ENCODE peak calls at places on chromosome 17, in nine cellular contexts. One of them, this sample, is unnamed.

GRCh38 chr17:74737299-74738050 is 419 bp downstream of the RAB37 start:
- DNase-seq in tibial artery: no peak
- DNase-seq in breast epithelium: no peak
- DNase-seq in prostate gland: no peak
- DNase-seq in kidney: no peak
- DNase-seq in IMR-90: no peak
- DNase-seq in fibroblast of lung: no peak
- DNase-seq in aorta: peak; percentile 58
- DNase-seq in CD8-positive, alpha-beta T cell: peak; percentile 75
- DNase-seq in this sample: peak; percentile 55

GRCh38 chr17:65195716-65196115 is 58.5 kb downstream of the RGS9 start:
- DNase-seq in tibial artery: no peak
- DNase-seq in breast epithelium: no peak
- DNase-seq in prostate gland: no peak
- DNase-seq in kidney: no peak
- DNase-seq in IMR-90: no peak
- DNase-seq in fibroblast of lung: no peak
- DNase-seq in aorta: no peak
- DNase-seq in CD8-positive, alpha-beta T cell: no peak
- DNase-seq in this sample: no peak

GRCh38 chr17:77451271-77451893 is 310.6 kb downstream of the SEC14L1 start:
- DNase-seq in tibial artery: no peak
- DNase-seq in breast epithelium: peak; percentile 75
- DNase-seq in prostate gland: peak; percentile 66
- DNase-seq in kidney: peak; percentile 90
- DNase-seq in IMR-90: peak; percentile 69
- DNase-seq in fibroblast of lung: peak; percentile 71
- DNase-seq in aorta: peak; percentile 76
- DNase-seq in CD8-positive, alpha-beta T cell: peak; percentile 84
- DNase-seq in this sample: peak; percentile 92

GRCh38 chr17:67105213-67105612 is 60.9 kb downstream of the CACNG1 start:
- DNase-seq in tibial artery: no peak
- DNase-seq in breast epithelium: no peak
- DNase-seq in prostate gland: no peak
- DNase-seq in kidney: no peak
- DNase-seq in IMR-90: peak; percentile 76
- DNase-seq in fibroblast of lung: peak; percentile 66
- DNase-seq in aorta: no peak
- DNase-seq in CD8-positive, alpha-beta T cell: no peak
- DNase-seq in this sample: peak; percentile 80

GRCh38 chr17:80494547-80494946 is 18.1 kb upstream of the NPTX1 start:
- DNase-seq in tibial artery: no peak
- DNase-seq in breast epithelium: no peak
- DNase-seq in prostate gland: no peak
- DNase-seq in kidney: no peak
- DNase-seq in IMR-90: no peak
- DNase-seq in fibroblast of lung: no peak
- DNase-seq in aorta: no peak
- DNase-seq in CD8-positive, alpha-beta T cell: no peak
- DNase-seq in this sample: no peak

GRCh38 chr17:60730273-60730672 is 52.6 kb downstream of the BCAS3 start:
- DNase-seq in tibial artery: no peak
- DNase-seq in breast epithelium: no peak
- DNase-seq in prostate gland: no peak
- DNase-seq in kidney: no peak
- DNase-seq in IMR-90: no peak
- DNase-seq in fibroblast of lung: no peak
- DNase-seq in aorta: no peak
- DNase-seq in CD8-positive, alpha-beta T cell: no peak
- DNase-seq in this sample: no peak

GRCh38 chr17:31197991-31198390 is 99.0 kb downstream of the OMG start:
- DNase-seq in tibial artery: no peak
- DNase-seq in breast epithelium: no peak
- DNase-seq in prostate gland: no peak
- DNase-seq in kidney: no peak
- DNase-seq in IMR-90: peak; percentile 43
- DNase-seq in fibroblast of lung: peak; percentile 29
- DNase-seq in aorta: no peak
- DNase-seq in CD8-positive, alpha-beta T cell: no peak
- DNase-seq in this sample: no peak

GRCh38 chr17:12097326-12097725 is 76.6 kb downstream of the MAP2K4 start:
- DNase-seq in tibial artery: no peak
- DNase-seq in breast epithelium: no peak
- DNase-seq in prostate gland: no peak
- DNase-seq in kidney: no peak
- DNase-seq in IMR-90: no peak
- DNase-seq in fibroblast of lung: no peak
- DNase-seq in aorta: no peak
- DNase-seq in CD8-positive, alpha-beta T cell: no peak
- DNase-seq in this sample: peak; percentile 73

GRCh38 chr17:67132366-67132765 is 88.0 kb downstream of the CACNG1 start:
- DNase-seq in tibial artery: no peak
- DNase-seq in breast epithelium: no peak
- DNase-seq in prostate gland: no peak
- DNase-seq in kidney: no peak
- DNase-seq in IMR-90: no peak
- DNase-seq in fibroblast of lung: no peak
- DNase-seq in aorta: no peak
- DNase-seq in CD8-positive, alpha-beta T cell: no peak
- DNase-seq in this sample: no peak

GRCh38 chr17:60327122-60327869 is 64.6 kb downstream of the USP32 start:
- DNase-seq in tibial artery: no peak
- DNase-seq in breast epithelium: no peak
- DNase-seq in prostate gland: no peak
- DNase-seq in kidney: no peak
- DNase-seq in IMR-90: no peak
- DNase-seq in fibroblast of lung: no peak
- DNase-seq in aorta: no peak
- DNase-seq in CD8-positive, alpha-beta T cell: no peak
- DNase-seq in this sample: no peak

GRCh38 chr17:80732268-80732667 is 187.6 kb downstream of the RPTOR start:
- DNase-seq in tibial artery: no peak
- DNase-seq in breast epithelium: no peak
- DNase-seq in prostate gland: no peak
- DNase-seq in kidney: no peak
- DNase-seq in IMR-90: peak; percentile 74
- DNase-seq in fibroblast of lung: peak; percentile 62
- DNase-seq in aorta: no peak
- DNase-seq in CD8-positive, alpha-beta T cell: no peak
- DNase-seq in this sample: no peak

GRCh38 chr17:15659663-15660062 is 24.4 kb downstream of the TRIM16 start:
- DNase-seq in tibial artery: no peak
- DNase-seq in breast epithelium: no peak
- DNase-seq in prostate gland: no peak
- DNase-seq in kidney: peak; percentile 83
- DNase-seq in IMR-90: no peak
- DNase-seq in fibroblast of lung: no peak
- DNase-seq in aorta: no peak
- DNase-seq in CD8-positive, alpha-beta T cell: no peak
- DNase-seq in this sample: peak; percentile 40

GRCh38 chr17:6355196-6355595 is 79.7 kb downstream of the AIPL1 start:
- DNase-seq in tibial artery: no peak
- DNase-seq in breast epithelium: no peak
- DNase-seq in prostate gland: no peak
- DNase-seq in kidney: no peak
- DNase-seq in IMR-90: no peak
- DNase-seq in fibroblast of lung: no peak
- DNase-seq in aorta: no peak
- DNase-seq in CD8-positive, alpha-beta T cell: no peak
- DNase-seq in this sample: no peak

GRCh38 chr17:82098939-82099765 is 1.1 kb upstream of the FASN start:
- DNase-seq in tibial artery: no peak
- DNase-seq in breast epithelium: no peak
- DNase-seq in prostate gland: no peak
- DNase-seq in kidney: no peak
- DNase-seq in IMR-90: no peak
- DNase-seq in fibroblast of lung: no peak
- DNase-seq in aorta: no peak
- DNase-seq in CD8-positive, alpha-beta T cell: peak; percentile 53
- DNase-seq in this sample: no peak

DNA sequence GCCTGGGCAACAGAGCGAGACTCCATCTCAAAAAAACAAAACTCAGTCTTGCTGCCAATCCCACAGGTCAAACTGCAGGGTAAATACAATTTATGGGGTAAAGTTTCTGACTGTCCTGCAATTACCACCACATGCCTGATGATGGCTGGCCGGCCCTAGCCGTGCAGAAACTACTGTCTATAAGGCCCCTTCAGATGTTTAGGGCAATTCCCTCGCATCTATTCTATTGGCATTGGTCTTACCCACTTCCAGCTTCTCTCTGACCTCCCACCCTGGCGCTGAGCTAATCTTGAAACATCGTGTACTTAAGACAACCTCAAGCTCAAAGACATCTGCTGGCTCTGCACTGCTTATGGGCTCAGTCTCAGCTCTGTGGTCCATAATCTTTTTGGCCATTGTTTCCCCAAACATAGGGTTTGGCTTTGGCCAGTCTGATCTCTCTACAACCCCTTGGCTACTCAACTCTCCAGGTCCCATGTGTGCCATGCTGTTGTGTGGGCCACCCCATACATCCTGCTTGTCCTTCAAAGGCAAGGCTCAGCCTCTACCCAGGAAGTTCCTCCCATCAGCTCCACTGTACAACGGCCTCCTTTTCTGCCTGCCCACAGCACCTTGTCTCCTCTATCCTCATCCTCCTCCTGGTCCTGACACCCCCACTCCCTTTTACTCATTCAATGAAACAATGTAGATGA is 16.6 kb downstream of the MAP3K14 start:
- DNase-seq in tibial artery: no peak
- DNase-seq in breast epithelium: no peak
- DNase-seq in prostate gland: no peak
- DNase-seq in kidney: peak; percentile 35
- DNase-seq in IMR-90: no peak
- DNase-seq in fibroblast of lung: no peak
- DNase-seq in aorta: no peak
- DNase-seq in CD8-positive, alpha-beta T cell: no peak
- DNase-seq in this sample: no peak
- H3K4me3 ChIP-seq in tibial artery: no peak overlapping the region
- H3K4me3 ChIP-seq in breast epithelium: no peak overlapping the region
- H3K4me3 ChIP-seq in prostate gland: no peak overlapping the region
- H3K4me3 ChIP-seq in kidney: no peak overlapping the region
- H3K4me3 ChIP-seq in IMR-90: no peak overlapping the region
- H3K4me3 ChIP-seq in fibroblast of lung: no peak overlapping the region
- H3K4me3 ChIP-seq in aorta: no peak overlapping the region
- H3K4me3 ChIP-seq in CD8-positive, alpha-beta T cell: no peak overlapping the region
- H3K4me3 ChIP-seq in this sample: no peak overlapping the region

GRCh38 chr17:78769200-78769773 is 12.8 kb downstream of the CYTH1 start:
- DNase-seq in tibial artery: no peak
- DNase-seq in breast epithelium: no peak
- DNase-seq in prostate gland: peak; percentile 24
- DNase-seq in kidney: no peak
- DNase-seq in IMR-90: no peak
- DNase-seq in fibroblast of lung: no peak
- DNase-seq in aorta: no peak
- DNase-seq in CD8-positive, alpha-beta T cell: no peak
- DNase-seq in this sample: peak; percentile 43

GRCh38 chr17:78767806-78768205 is 14.3 kb downstream of the CYTH1 start:
- DNase-seq in tibial artery: no peak
- DNase-seq in breast epithelium: no peak
- DNase-seq in prostate gland: peak; percentile 49
- DNase-seq in kidney: no peak
- DNase-seq in IMR-90: peak; percentile 49
- DNase-seq in fibroblast of lung: no peak
- DNase-seq in aorta: no peak
- DNase-seq in CD8-positive, alpha-beta T cell: no peak
- DNase-seq in this sample: no peak

GRCh38 chr17:78774456-78774855 is 7.6 kb downstream of the CYTH1 start:
- DNase-seq in tibial artery: no peak
- DNase-seq in breast epithelium: no peak
- DNase-seq in prostate gland: no peak
- DNase-seq in kidney: no peak
- DNase-seq in IMR-90: no peak
- DNase-seq in fibroblast of lung: no peak
- DNase-seq in aorta: no peak
- DNase-seq in CD8-positive, alpha-beta T cell: no peak
- DNase-seq in this sample: no peak

GRCh38 chr17:78774956-78775571 is 7.0 kb downstream of the CYTH1 start:
- DNase-seq in tibial artery: no peak
- DNase-seq in breast epithelium: no peak
- DNase-seq in prostate gland: no peak
- DNase-seq in kidney: no peak
- DNase-seq in IMR-90: no peak
- DNase-seq in fibroblast of lung: no peak
- DNase-seq in aorta: no peak
- DNase-seq in CD8-positive, alpha-beta T cell: peak; percentile 75
- DNase-seq in this sample: no peak

DNA sequence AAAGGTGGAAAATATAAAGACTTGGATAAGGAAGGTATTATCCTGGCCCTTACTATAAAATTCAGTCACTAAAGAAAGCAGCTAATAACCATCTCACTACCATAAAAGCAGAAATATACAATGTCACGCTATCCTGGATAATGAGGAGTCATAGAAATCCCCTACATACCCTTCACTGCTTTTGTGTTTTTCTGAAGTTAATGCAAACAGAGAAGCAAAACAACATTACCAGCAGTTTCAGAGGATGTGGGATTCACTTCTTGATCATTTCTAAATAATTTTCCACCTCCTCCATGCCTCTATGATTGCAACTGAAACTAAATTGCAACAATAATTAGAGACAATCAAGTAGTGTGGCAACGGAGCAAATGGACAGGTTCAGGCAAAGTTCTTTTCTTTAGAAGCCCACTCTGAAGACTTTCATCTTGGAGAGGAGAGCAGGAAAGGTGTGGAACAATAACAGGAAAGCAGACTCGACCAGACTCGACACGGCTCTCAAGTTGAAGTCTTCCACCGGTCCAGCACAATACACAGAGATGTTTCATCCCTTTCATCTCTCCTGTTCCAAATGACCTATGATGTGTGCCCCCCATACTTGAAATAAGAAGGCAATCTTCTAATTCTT is 10.2 kb downstream of the CYTH1 start:
- DNase-seq in tibial artery: no peak
- DNase-seq in breast epithelium: no peak
- DNase-seq in prostate gland: no peak
- DNase-seq in kidney: no peak
- DNase-seq in IMR-90: no peak
- DNase-seq in fibroblast of lung: no peak
- DNase-seq in aorta: no peak
- DNase-seq in CD8-positive, alpha-beta T cell: no peak
- DNase-seq in this sample: no peak
- H3K4me1 ChIP-seq in tibial artery: no peaks in the 10 kb centered on the region
- H3K4me1 ChIP-seq in breast epithelium: no peaks in the 10 kb centered on the region
- H3K4me1 ChIP-seq in prostate gland: peaks cover 18% of the 10 kb centered on the region
- H3K4me1 ChIP-seq in kidney: no peaks in the 10 kb centered on the region
- H3K4me1 ChIP-seq in IMR-90: peaks cover 3% of the 10 kb centered on the region
- H3K4me1 ChIP-seq in fibroblast of lung: no peaks in the 10 kb centered on the region
- H3K4me1 ChIP-seq in aorta: no peaks in the 10 kb centered on the region
- H3K4me1 ChIP-seq in CD8-positive, alpha-beta T cell: peaks cover 92% of the 10 kb centered on the region
- H3K4me1 ChIP-seq in this sample: peaks cover 8% of the 10 kb centered on the region

GRCh38 chr17:37742762-37743611 is 1.9 kb downstream of the HNF1B start:
- DNase-seq in tibial artery: no peak
- DNase-seq in breast epithelium: no peak
- DNase-seq in prostate gland: peak; percentile 38
- DNase-seq in kidney: peak; percentile 63
- DNase-seq in IMR-90: no peak
- DNase-seq in fibroblast of lung: no peak
- DNase-seq in aorta: no peak
- DNase-seq in CD8-positive, alpha-beta T cell: no peak
- DNase-seq in this sample: no peak
- H3K4me3 ChIP-seq in tibial artery: peak overlapping the region; percentile 17
- H3K4me3 ChIP-seq in breast epithelium: peak overlapping the region; percentile 61
- H3K4me3 ChIP-seq in prostate gland: peak overlapping the region; percentile 35
- H3K4me3 ChIP-seq in kidney: peak overlapping the region; percentile 89
- H3K4me3 ChIP-seq in IMR-90: no peak overlapping the region
- H3K4me3 ChIP-seq in fibroblast of lung: no peak overlapping the region
- H3K4me3 ChIP-seq in aorta: no peak overlapping the region
- H3K4me3 ChIP-seq in CD8-positive, alpha-beta T cell: peak overlapping the region; percentile 27
- H3K4me3 ChIP-seq in this sample: peak overlapping the region; percentile 19

GRCh38 chr17:49967621-49968379 is 1.2 kb upstream of the DLX4 start:
- DNase-seq in tibial artery: no peak
- DNase-seq in breast epithelium: no peak
- DNase-seq in prostate gland: no peak
- DNase-seq in kidney: no peak
- DNase-seq in IMR-90: no peak
- DNase-seq in fibroblast of lung: no peak
- DNase-seq in aorta: no peak
- DNase-seq in CD8-positive, alpha-beta T cell: no peak
- DNase-seq in this sample: no peak
- H3K4me1 ChIP-seq in tibial artery: no peaks in the 10 kb centered on the region
- H3K4me1 ChIP-seq in breast epithelium: no peaks in the 10 kb centered on the region
- H3K4me1 ChIP-seq in prostate gland: peaks cover 8% of the 10 kb centered on the region
- H3K4me1 ChIP-seq in kidney: peaks cover 3% of the 10 kb centered on the region
- H3K4me1 ChIP-seq in IMR-90: no peaks in the 10 kb centered on the region
- H3K4me1 ChIP-seq in fibroblast of lung: peaks cover 5% of the 10 kb centered on the region
- H3K4me1 ChIP-seq in aorta: no peaks in the 10 kb centered on the region
- H3K4me1 ChIP-seq in CD8-positive, alpha-beta T cell: peaks cover 61% of the 10 kb centered on the region
- H3K4me1 ChIP-seq in this sample: peaks cover 4% of the 10 kb centered on the region